ENCODE peak calls at places on chromosomes 16 and 17, in four cellular contexts. C, S, O and M are unnamed samples.

GRCh38 chr17:13073013-13073412 is 55.2 kb upstream of the ELAC2 start:
- DNase-seq in C (no peak), O (no peak), S (no peak), M (no peak)

GRCh38 chr16:83330251-83330650 is 477.5 kb upstream of the HSBP1 start:
- DNase-seq in C (no peak), S (no peak), O (no peak), M (no peak)

GRCh38 chr16:65429504-65430149 is 307.8 kb upstream of the CDH11 start:
- DNase-seq in C (no peak), O (no peak), S (no peak), M (no peak)

GRCh38 chr17:77423589-77424451 is 283.1 kb downstream of the SEC14L1 start:
- DNase-seq in O (no peak), S (peak; percentile 93), C (peak; percentile 93), M (no peak)

GRCh38 chr16:66293207-66293735 is 73.2 kb upstream of the CDH5 start:
- DNase-seq in O (peak; percentile 14), C (no peak), S (no peak), M (no peak)

GRCh38 chr17:4143563-4144410 is 790 bp downstream of the CYB5D2 start:
- DNase-seq in C (peak; percentile 94), S (peak; percentile 76), O (peak; percentile 88), M (peak; percentile 84)

GRCh38 chr17:50108556-50108955 is 13.4 kb downstream of the PDK2 start:
- DNase-seq in S (no peak), O (no peak), C (no peak), M (no peak)

GRCh38 chr16:75653926-75654325 is 6.4 kb downstream of the TERF2IP start:
- DNase-seq in C (no peak), S (peak; percentile 11), O (no peak), M (no peak)

GRCh38 chr16:12661656-12662172 is 142.0 kb downstream of the CPPED1 start:
- DNase-seq in C (peak; percentile 49), S (no peak), O (peak; percentile 74), M (no peak)

GRCh38 chr16:61829631-61830030 is 206.6 kb downstream of the CDH8 start:
- DNase-seq in C (no peak), S (no peak), O (no peak), M (no peak)

GRCh38 chr17:80101946-80102706 is 745 bp downstream of the GAA start:
- DNase-seq in S (no peak), C (peak; percentile 11), O (no peak), M (no peak)

GRCh38 chr17:978110-979093 is 1.2 kb downstream of the NXN start:
- DNase-seq in C (peak; percentile 78), O (peak; percentile 60), S (no peak), M (peak; percentile 27)

GRCh38 chr16:4213721-4214120 is 28.2 kb downstream of the SRL start:
- DNase-seq in S (no peak), O (no peak), C (peak; percentile 32), M (no peak)

GRCh38 chr17:43667506-43668438 is 6.0 kb upstream of the MEOX1 start:
- DNase-seq in C (peak; percentile 36), S (no peak), O (no peak), M (no peak)

GRCh38 chr16:50306287-50306686 is 39.9 kb downstream of the ADCY7 start:
- DNase-seq in C (no peak), S (no peak), O (peak; percentile 29), M (no peak)

GRCh38 chr17:63925615-63926014 is 6.5 kb downstream of the CD79B start:
- DNase-seq in S (no peak), O (no peak), C (no peak), M (peak; percentile 85)

GRCh38 chr16:67490330-67491096 is 7.2 kb upstream of the AGRP start:
- DNase-seq in S (no peak), O (no peak), C (no peak), M (no peak)

GRCh38 chr17:62703269-62703775 is 75.9 kb downstream of the MRC2 start:
- DNase-seq in C (no peak), O (no peak), S (no peak), M (no peak)

GRCh38 chr17:6506679-6507231 is 49.6 kb downstream of the PITPNM3 start:
- DNase-seq in O (no peak), C (no peak), S (no peak), M (no peak)

GRCh38 chr16:30698139-30698815 is 694 bp upstream of the SRCAP start:
- DNase-seq in C (peak; percentile 98), S (peak; percentile 95), O (peak; percentile 99), M (peak; percentile 96)

GRCh38 chr16:52812945-52813556 is 239.6 kb downstream of the CHD9NB start:
- DNase-seq in C (peak; percentile 43), S (no peak), O (no peak), M (no peak)

GRCh38 chr17:2222901-2223616 is 80.5 kb downstream of the SMG6 start:
- DNase-seq in S (no peak), O (no peak), C (peak; percentile 97), M (no peak)

GRCh38 chr17:16406742-16407674 is 8.4 kb upstream of the TRPV2 start:
- DNase-seq in C (peak; percentile 37), S (no peak), O (peak; percentile 56), M (no peak)

GRCh38 chr16:83949724-83950001 is 3.4 kb upstream of the OSGIN1 start:
- DNase-seq in S (no peak), O (no peak), C (no peak), M (no peak)

GRCh38 chr16:49856741-49857330 is 924 bp upstream of the ZNF423 start:
- DNase-seq in C (peak; percentile 65), S (peak; percentile 6), O (peak; percentile 82), M (peak; percentile 21)

GRCh38 chr17:82775033-82775823 is 23.4 kb downstream of the TBCD start:
- DNase-seq in C (peak; percentile 51), O (peak; percentile 82), S (no peak), M (peak; percentile 42)

GRCh38 chr17:41772218-41772585 is 14.3 kb downstream of the JUP start:
- DNase-seq in S (no peak), C (no peak), O (peak; percentile 78), M (no peak)

GRCh38 chr16:71364306-71364705 is 5.8 kb downstream of the CALB2 start:
- DNase-seq in S (no peak), C (no peak), O (no peak), M (no peak)

GRCh38 chr16:80569440-80570105 is 28.8 kb downstream of the DYNLRB2 start:
- DNase-seq in C (peak; percentile 79), O (no peak), S (no peak), M (no peak)

GRCh38 chr16:82094942-82095540 is 60.0 kb downstream of the HSD17B2 start:
- DNase-seq in O (no peak), C (no peak), S (no peak), M (no peak)

GRCh38 chr17:17815436-17816200 is 21.2 kb downstream of the SREBF1 start:
- DNase-seq in S (no peak), C (no peak), O (no peak), M (no peak)

GRCh38 chr16:67783353-67783725 is 23.0 kb downstream of the RANBP10 start:
- DNase-seq in O (no peak), C (no peak), S (no peak), M (no peak)

GRCh38 chr16:61887903-61888302 is 148.3 kb downstream of the CDH8 start:
- DNase-seq in O (no peak), S (no peak), C (peak; percentile 13), M (no peak)

GRCh38 chr17:73813201-73813600 is 169.0 kb upstream of the SDK2 start:
- DNase-seq in O (no peak), S (no peak), C (no peak), M (no peak)

GRCh38 chr17:18004345-18004744 is 31.7 kb downstream of the DRC3 start:
- DNase-seq in C (no peak), O (no peak), S (no peak), M (no peak)

GRCh38 chr17:29140631-29141483 is 39.3 kb downstream of the MYO18A start:
- DNase-seq in S (no peak), O (no peak), C (no peak), M (peak; percentile 40)

GRCh38 chr17:55420776-55421178 is 858 bp downstream of the MMD start:
- DNase-seq in O (peak; percentile 54), C (peak; percentile 38), S (no peak), M (peak; percentile 50)

GRCh38 chr16:88292007-88292940 is 90.5 kb upstream of the ZNF469 start:
- DNase-seq in O (no peak), S (no peak), C (no peak), M (no peak)

GRCh38 chr16:22625948-22626347 is 115.3 kb downstream of the NPIPB5 start:
- DNase-seq in S (no peak), O (no peak), C (no peak), M (no peak)
- TF ChIP-seq CTCF in S (no peak), O (no peak), C (no peak), M (no peak)

GRCh38 chr17:61352771-61353170 is 46.9 kb upstream of the TBX2 start:
- DNase-seq in C (no peak), O (no peak), S (no peak), M (no peak)

GRCh38 chr17:61353211-61353610 is 46.4 kb upstream of the TBX2 start:
- DNase-seq in C (no peak), O (no peak), S (no peak), M (no peak)

GRCh38 chr17:61353615-61354014 is 46.0 kb upstream of the TBX2 start:
- DNase-seq in S (no peak), O (no peak), C (no peak), M (no peak)

GRCh38 chr17:61355475-61355874 is 44.2 kb upstream of the TBX2 start:
- DNase-seq in C (no peak), O (no peak), S (no peak), M (no peak)

GRCh38 chr17:61354895-61355294 is 44.7 kb upstream of the TBX2 start:
- DNase-seq in S (no peak), C (peak; percentile 82), O (no peak), M (no peak)
- TF ChIP-seq CTCF in S (peak; percentile 4), C (peak; percentile 7), O (no peak), M (no peak)

DNA sequence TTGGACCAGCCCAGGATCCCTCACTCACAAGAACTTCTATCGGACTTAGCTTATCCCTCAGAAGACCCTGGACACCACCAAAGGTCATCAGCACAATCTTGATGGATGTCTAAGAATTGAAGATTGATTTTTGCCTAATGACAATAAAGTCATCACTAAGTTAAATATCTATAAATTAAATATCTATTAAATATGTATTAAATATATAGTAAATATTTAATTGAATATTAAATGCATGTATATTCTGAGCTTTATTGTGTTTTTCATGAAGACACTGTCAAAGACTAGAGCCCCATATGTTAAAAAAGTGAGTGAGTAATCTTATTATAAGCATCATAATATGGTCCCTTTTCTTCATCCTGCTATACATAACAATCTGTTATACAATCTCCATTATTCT is 751.1 kb downstream of the KCNJ2 start:
- DNase-seq in O (no peak), S (no peak), C (no peak), M (no peak)
- TF ChIP-seq CTCF in O (no peak), S (no peak), C (no peak), M (no peak)

GRCh38 chr16:47125757-47126156 is 18.0 kb downstream of the NETO2 start:
- DNase-seq in O (no peak), C (no peak), S (no peak), M (no peak)
- TF ChIP-seq CTCF in O (no peak), C (no peak), S (no peak), M (no peak)

GRCh38 chr17:74815671-74816370 is 39.7 kb upstream of the NAT9 start:
- DNase-seq in O (no peak), C (no peak), S (no peak), M (no peak)
- TF ChIP-seq CTCF in O (no peak), C (peak; percentile 20), S (no peak), M (no peak)

GRCh38 chr17:8068736-8069586 is 18.6 kb downstream of the ALOX12B start:
- DNase-seq in S (no peak), O (no peak), C (no peak), M (no peak)
- TF ChIP-seq CTCF in S (no peak), O (no peak), C (no peak), M (no peak)